ENCODE peak calls at places on chromosomes 6 and 20, in four cellular contexts. A, J, W and E are unnamed samples.

GRCh38 chr6:49541936-49542335 is 8.5 kb upstream of the C6orf141 start:
- DNase-seq in A (no peak), W (no peak), J (no peak), E (no peak)

GRCh38 chr20:19540401-19540800 is 217.7 kb upstream of the RIN2 start:
- DNase-seq in W (no peak), J (no peak), A (no peak), E (no peak)

GRCh38 chr20:31430568-31431095 is 9.8 kb upstream of the DEFB123 start:
- DNase-seq in J (no peak), W (no peak), A (no peak), E (no peak)

GRCh38 chr6:107713214-107713962 is 110.7 kb downstream of the SCML4 start:
- DNase-seq in J (no peak), W (no peak), A (no peak), E (no peak)

GRCh38 chr20:58097943-58098342 is 130.5 kb downstream of the ANKRD60 start:
- DNase-seq in W (no peak), A (peak), J (no peak), E (no peak)

GRCh38 chr6:36289281-36290018 is 19.6 kb downstream of the PNPLA1 start:
- DNase-seq in A (peak), W (peak), J (no peak), E (peak)

GRCh38 chr20:57698867-57699275 is 10.9 kb downstream of the PMEPA1 start:
- DNase-seq in W (no peak), A (no peak), J (no peak), E (no peak)

GRCh38 chr20:4134355-4134834 is 119.0 kb upstream of the RNF24 start:
- DNase-seq in A (no peak), J (no peak), W (no peak), E (no peak)

GRCh38 chr6:48564036-48564820 is 453.2 kb upstream of the PTCHD4 start:
- DNase-seq in J (no peak), W (peak), A (no peak), E (peak)

GRCh38 chr6:63352587-63353281 is 33.0 kb upstream of the LGSN start:
- DNase-seq in J (peak), W (peak), A (no peak), E (peak)

GRCh38 chr20:54680872-54681297 is 205.5 kb downstream of the DOK5 start:
- DNase-seq in W (peak), A (peak), J (peak), E (peak)

GRCh38 chr6:70391513-70391912 is 21.8 kb upstream of the FAM135A start:
- DNase-seq in A (no peak), J (no peak), W (no peak), E (no peak)

DNA sequence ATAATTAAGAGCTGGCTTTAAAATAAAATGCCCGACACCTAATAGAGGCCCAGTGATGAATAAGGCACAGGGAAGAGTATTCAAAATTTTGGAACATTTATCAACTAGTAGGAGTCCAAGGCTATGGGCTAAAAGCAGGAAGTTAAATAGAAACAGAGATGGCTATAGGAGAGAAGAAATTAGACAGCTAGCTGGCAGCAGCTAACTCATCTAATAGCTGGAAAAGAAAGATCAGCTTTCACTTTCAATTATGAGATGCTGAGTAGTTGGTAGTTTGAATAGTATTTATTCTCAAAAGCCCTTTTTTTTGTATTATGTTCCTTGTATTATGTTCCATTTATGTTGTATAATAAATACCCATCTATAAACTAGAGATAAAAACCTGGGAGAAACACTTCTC is 215.7 kb downstream of the SLC35F1 start:
- DNase-seq in A (no peak), W (no peak), J (no peak), E (no peak)
- H3K56ac ChIP-seq in A (no peak), W (no peak), J (no peak), E (no peak)

DNA sequence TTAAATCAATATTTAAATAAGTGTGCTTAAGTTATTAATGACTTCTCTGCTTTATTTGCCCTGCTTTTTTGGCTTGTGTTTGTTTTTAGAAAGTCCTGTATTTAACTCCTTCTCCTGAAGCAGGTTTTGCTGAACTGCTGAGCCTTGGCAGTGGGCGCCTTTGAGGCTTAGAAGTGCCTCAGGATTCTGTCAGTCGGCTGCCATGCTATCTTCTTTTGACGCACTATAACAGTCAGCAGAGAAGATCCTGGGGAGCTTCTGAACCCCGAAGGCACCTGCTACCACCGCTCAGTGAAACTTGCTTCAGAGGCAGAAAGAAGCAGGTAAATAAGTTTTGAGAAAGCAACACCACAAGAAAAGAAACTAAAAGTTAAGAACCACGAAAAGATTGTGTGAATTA is 22.4 kb downstream of the PCMT1 start:
- DNase-seq in W (no peak), A (no peak), J (no peak), E (no peak)
- H3K56ac ChIP-seq in W (no peak), A (no peak), J (no peak), E (no peak)

GRCh38 chr6:130136803-130137202 is 85.9 kb downstream of the SAMD3 start:
- DNase-seq in W (no peak), J (peak), A (no peak), E (no peak)
- H3K56ac ChIP-seq in W (no peak), J (no peak), A (no peak), E (no peak)

DNA sequence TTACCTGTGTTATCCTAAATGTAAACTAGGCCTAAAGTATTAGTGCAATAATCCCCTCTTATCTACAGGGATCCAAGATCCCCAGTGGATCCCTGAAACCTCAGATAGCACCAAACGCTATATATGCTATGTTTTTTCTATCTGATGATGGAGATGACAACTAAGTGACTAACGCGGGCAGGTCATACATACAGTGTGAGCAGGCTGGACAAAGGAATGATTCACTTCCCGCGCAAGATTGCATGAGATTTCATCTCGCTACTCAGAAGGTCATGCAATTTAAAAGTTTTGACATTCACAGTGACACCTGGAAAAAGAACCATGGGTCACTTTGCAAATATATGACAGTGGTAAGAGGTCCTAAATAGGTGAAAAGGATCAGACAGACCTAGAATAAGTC is 875.9 kb downstream of the HACE1 start:
- DNase-seq in J (no peak), A (no peak), W (no peak), E (no peak)
- H3K56ac ChIP-seq in J (no peak), A (no peak), W (no peak), E (no peak)

DNA sequence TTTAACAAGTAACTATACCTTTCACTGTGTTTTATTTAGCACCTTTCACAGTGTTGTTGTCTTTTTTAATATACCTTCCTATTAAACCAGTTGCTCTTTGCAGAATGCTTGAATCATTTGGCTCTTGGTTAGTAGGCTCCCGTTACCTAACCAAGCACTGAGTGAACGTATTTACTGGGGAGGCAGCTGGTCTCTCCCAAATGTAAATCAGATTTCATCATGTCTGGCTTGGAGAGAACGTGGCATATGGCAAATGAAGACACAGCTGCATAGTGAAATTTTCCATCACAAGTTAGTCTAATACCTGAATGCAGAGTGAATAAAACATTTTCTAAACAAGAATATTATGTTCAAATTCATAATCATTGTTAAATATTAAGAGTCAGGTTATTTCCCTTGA is 12.4 kb downstream of the HTR1E start:
- DNase-seq in J (no peak), A (no peak), W (no peak), E (no peak)
- H3K56ac ChIP-seq in J (no peak), A (no peak), W (no peak), E (no peak)

DNA sequence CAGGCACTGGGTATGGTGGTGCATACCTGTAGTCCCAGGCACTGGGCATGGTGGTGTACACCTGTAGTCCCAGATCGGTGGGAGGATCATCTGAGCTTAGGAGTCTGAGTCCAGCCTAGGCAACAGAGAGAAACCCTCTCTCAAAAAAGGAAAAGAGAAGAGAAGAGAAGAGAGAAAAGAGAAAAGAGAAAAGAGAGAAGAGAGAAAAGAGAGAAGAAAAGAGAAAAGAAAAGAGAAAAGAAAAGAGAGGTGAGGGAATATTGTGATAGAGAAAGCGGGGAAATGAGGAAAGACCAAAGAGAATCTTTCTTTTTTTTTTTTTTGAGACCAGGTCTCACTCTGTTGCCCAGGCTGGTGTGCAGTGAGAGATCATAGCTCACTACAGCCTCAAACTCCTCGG is 108.7 kb downstream of the ARHGAP18 start:
- DNase-seq in W (no peak), J (no peak), A (no peak), E (no peak)
- H3K56ac ChIP-seq in W (no peak), J (no peak), A (no peak), E (no peak)